ENCODE peak calls at places on chromosomes 3 and 15, in eight cellular contexts. K is activated B cell treated with CpG ODN at 0.5 μM for 24 hours; N is tibial nerve; T is stimulated activated CD8-positive, alpha-beta memory T cell treated with anti-CD3 and anti-CD28 coated beads, Interleukin-15, amount 100 ng/mL, for 4 hours; H is nucleus accumbens; X is GM12891; A is cerebellar cortex; F is stimulated activated naive CD4-positive, alpha-beta T cell. V is an unnamed sample.

GRCh38 chr3:53067571-53067970 is 21.7 kb upstream of the SFMBT1 start:
- DNase-seq in K (no peak), N (no peak), T (no peak), H (no peak), X (no peak), A (no peak), F (no peak), V (no peak)

GRCh38 chr3:49119036-49119435 is 1.6 kb downstream of the USP19 start:
- DNase-seq in K (no peak), N (no peak), T (no peak), H (no peak), X (no peak), A (no peak), F (no peak), V (no peak)

GRCh38 chr3:13274125-13274873 is 145.8 kb downstream of the NUP210 start:
- DNase-seq in K (no peak), N (no peak), T (no peak), H (no peak), X (no peak), A (no peak), F (no peak), V (no peak)

GRCh38 chr3:169118666-169119370 is 544.7 kb downstream of the MECOM start:
- DNase-seq in K (no peak), N (no peak), T (no peak), H (no peak), X (no peak), A (no peak), F (no peak), V (no peak)

GRCh38 chr3:16704938-16705337 is 99.7 kb upstream of the DAZL start:
- DNase-seq in K (no peak), N (no peak), T (no peak), H (no peak), X (no peak), A (no peak), F (no peak), V (no peak)

GRCh38 chr3:162677475-162677874 is 1180.9 kb downstream of the OTOL1 start:
- DNase-seq in K (no peak), N (no peak), T (no peak), H (no peak), X (no peak), A (no peak), F (no peak), V (no peak)

GRCh38 chr15:39344662-39345141 is 236.2 kb upstream of the THBS1 start:
- DNase-seq in K (no peak), N (no peak), T (no peak), H (no peak), X (no peak), A (no peak), F (no peak), V (no peak)

GRCh38 chr3:66317750-66318366 is 97.1 kb downstream of the SLC25A26 start:
- DNase-seq in K (no peak), N (no peak), T (no peak), H (peak), X (no peak), A (peak), F (no peak), V (no peak)

V was measured in occipital lobe.